ENCODE peak calls at places on chromosome 10, in six cellular contexts. M, O, X, V, Q and T are unnamed samples.

GRCh38 chr10:98411166-98411565 is 3.8 kb downstream of the PYROXD2 start:
- DNase-seq in M (no peak), V (no peak), Q (no peak), X (no peak), O (no peak), T (no peak)

GRCh38 chr10:23326541-23327307 is 17.9 kb downstream of the C10orf67 start:
- DNase-seq in M (no peak), O (no peak), X (no peak), V (no peak), Q (no peak), T (no peak)

GRCh38 chr10:122990278-122990677 is 10.1 kb downstream of the PSTK start:
- DNase-seq in O (no peak), M (no peak), Q (no peak), V (no peak), X (no peak), T (no peak)

GRCh38 chr10:75062191-75062849 is 49.1 kb upstream of the SAMD8 start:
- DNase-seq in O (peak), X (no peak), Q (no peak), V (no peak), M (no peak), T (no peak)

GRCh38 chr10:107474650-107475049 is 310.1 kb upstream of the SORCS1 start:
- DNase-seq in V (no peak), M (no peak), X (no peak), O (no peak), Q (no peak), T (no peak)

GRCh38 chr10:79139124-79139835 is 70.5 kb downstream of the ZMIZ1 start:
- DNase-seq in O (peak), V (no peak), X (no peak), M (no peak), Q (peak), T (peak)

GRCh38 chr10:58512470-58513188 is at the start of gene BICC1:
- DNase-seq in X (peak), Q (peak), V (peak), O (peak), M (no peak), T (peak)

GRCh38 chr10:29748109-29748650 is 113.4 kb upstream of the SVIL start:
- DNase-seq in V (no peak), X (no peak), O (no peak), Q (no peak), M (no peak), T (no peak)

GRCh38 chr10:113573368-113573767 is 20.5 kb downstream of the HABP2 start:
- DNase-seq in M (no peak), Q (no peak), X (no peak), V (no peak), O (no peak), T (no peak)

GRCh38 chr10:124056337-124056980 is 36.9 kb downstream of the CHST15 start:
- DNase-seq in X (no peak), M (no peak), Q (no peak), V (no peak), O (no peak), T (no peak)

GRCh38 chr10:44233561-44234470 is 151.1 kb downstream of the CXCL12 start:
- DNase-seq in O (no peak), V (no peak), M (no peak), X (no peak), Q (no peak), T (peak)

GRCh38 chr10:72133517-72133916 is 45.2 kb upstream of the SPOCK2 start:
- DNase-seq in X (peak), M (no peak), V (no peak), O (no peak), Q (no peak), T (no peak)

GRCh38 chr10:1776127-1776662 is 38.9 kb upstream of the ADARB2 start:
- DNase-seq in O (no peak), M (no peak), Q (no peak), X (no peak), V (no peak), T (no peak)

GRCh38 chr10:84291389-84291788 is 37.0 kb upstream of the CCSER2 start:
- DNase-seq in Q (no peak), O (no peak), X (peak), M (no peak), V (no peak), T (no peak)

GRCh38 chr10:47029181-47029971 is 118.1 kb downstream of the PTPN20 start:
- DNase-seq in X (no peak), O (no peak), V (no peak), M (no peak), Q (peak), T (no peak)